ENCODE peak calls at places on chromosomes 11 and 22, in ten cellular contexts. S is naive thymus-derived CD8-positive, alpha-beta T cell; Q is uterus; U is germinal center; Y is endothelial cell of umbilical vein; H is EH; N is activated CD4-positive, alpha-beta T cell treated with anti-CD3 and anti-CD28 coated beads, Interleukin-2, amount 50 U/mL, for 1 hour; C is NCI-H774; P is thoracic aorta; W is stimulated activated CD8-positive, alpha-beta memory T cell treated with anti-CD3 and anti-CD28 coated beads, Interleukin-15, amount 100 ng/mL, for 4 hours. D is an unnamed sample.

GRCh38 chr11:77347962-77348361 is 46.5 kb upstream of the GDPD4 start:
- DNase-seq in S (no peak), Q (no peak), U (no peak), Y (no peak), H (no peak), N (no peak), C (no peak), P (no peak), W (no peak), D (no peak)

GRCh38 chr11:68546555-68546954 is 86.0 kb downstream of the PPP6R3 start:
- DNase-seq in S (no peak), Q (no peak), U (no peak), Y (no peak), H (peak), N (no peak), C (no peak), P (no peak), W (no peak), D (no peak)

GRCh38 chr11:7657306-7658025 is 15.8 kb downstream of the CYB5R2 start:
- DNase-seq in S (no peak), Q (peak), U (no peak), Y (peak), H (peak), N (no peak), C (peak), P (no peak), W (no peak), D (no peak)

GRCh38 chr11:68271023-68271780 is 571 bp downstream of the C11orf24 start:
- DNase-seq in S (peak), Q (peak), U (peak), Y (peak), H (peak), N (peak), C (peak), P (peak), W (peak), D (peak)

GRCh38 chr11:1306186-1307162 is 3.0 kb downstream of the TOLLIP start:
- DNase-seq in S (no peak), Q (no peak), U (no peak), Y (no peak), H (no peak), N (no peak), C (no peak), P (no peak), W (no peak), D (no peak)

GRCh38 chr11:121802542-121802941 is 313.5 kb downstream of the BLID start:
- DNase-seq in S (no peak), Q (no peak), U (no peak), Y (no peak), H (no peak), N (no peak), C (no peak), P (no peak), W (no peak), D (no peak)

GRCh38 chr22:37982938-37983859 is 1.2 kb downstream of the SOX10 start:
- DNase-seq in S (no peak), Q (no peak), U (no peak), Y (no peak), H (no peak), N (no peak), C (no peak), P (no peak), W (no peak), D (no peak)

GRCh38 chr11:77966338-77966737 is 28.1 kb downstream of the INTS4 start:
- DNase-seq in S (no peak), Q (no peak), U (no peak), Y (no peak), H (no peak), N (no peak), C (no peak), P (no peak), W (no peak), D (no peak)

GRCh38 chr11:10844364-10844763 is 13.5 kb downstream of the ZBED5 start:
- DNase-seq in S (no peak), Q (no peak), U (no peak), Y (no peak), H (peak), N (no peak), C (no peak), P (no peak), W (no peak), D (no peak)

GRCh38 chr11:67364169-67364568 is 9.2 kb downstream of the CLCF1 start:
- DNase-seq in S (no peak), Q (no peak), U (no peak), Y (no peak), H (no peak), N (no peak), C (no peak), P (no peak), W (no peak), D (no peak)

GRCh38 chr22:19430890-19431541 is 517 bp downstream of the HIRA start:
- DNase-seq in S (no peak), Q (no peak), U (no peak), Y (peak), H (peak), N (peak), C (no peak), P (no peak), W (no peak), D (peak)

GRCh38 chr11:128734439-128735224 is 40.8 kb downstream of the FLI1 start:
- DNase-seq in S (no peak), Q (no peak), U (no peak), Y (no peak), H (no peak), N (no peak), C (no peak), P (no peak), W (no peak), D (no peak)

GRCh38 chr22:17554814-17555213 is 8.5 kb upstream of the SLC25A18 start:
- DNase-seq in S (no peak), Q (no peak), U (no peak), Y (no peak), H (no peak), N (no peak), C (no peak), P (no peak), W (no peak), D (no peak)

GRCh38 chr11:92383430-92383829 is 158.8 kb downstream of the FAT3 start:
- DNase-seq in S (no peak), Q (no peak), U (no peak), Y (no peak), H (peak), N (no peak), C (no peak), P (no peak), W (no peak), D (no peak)

D was measured in ascending aorta.